ENCODE peak calls at places on chromosomes 13 and 19, in six cellular contexts. X is GM23338, H is colonic mucosa, E is AG10803, U is dorsolateral prefrontal cortex, I is A549. N is an unnamed sample.

GRCh38 chr19:31841755-31842154 is 492.5 kb upstream of the TSHZ3 start:
- DNase-seq in X (no peak), H (no peak), E (no peak), U (no peak), I (no peak), N (no peak)

GRCh38 chr13:75687145-75687763 is 51.1 kb downstream of the LMO7 start:
- DNase-seq in X (peak), H (no peak), E (peak), U (no peak), I (peak), N (peak)

GRCh38 chr13:109569938-109570711 is 216.3 kb downstream of the IRS2 start:
- DNase-seq in X (no peak), H (no peak), E (no peak), U (no peak), I (no peak), N (no peak)

GRCh38 chr19:16893686-16893990 is 4.8 kb downstream of the F2RL3 start:
- DNase-seq in X (no peak), H (no peak), E (no peak), U (no peak), I (no peak), N (no peak)

GRCh38 chr19:13588953-13589833 is 82.9 kb upstream of the CACNA1A start:
- DNase-seq in X (peak), H (peak), E (peak), U (peak), I (peak), N (peak)

GRCh38 chr13:80296638-80297037 is 44.3 kb downstream of the SPRY2 start:
- DNase-seq in X (peak), H (no peak), E (no peak), U (no peak), I (no peak), N (no peak)

GRCh38 chr13:77732287-77732686 is 34.8 kb downstream of the SLAIN1 start:
- DNase-seq in X (no peak), H (no peak), E (no peak), U (no peak), I (no peak), N (no peak)

GRCh38 chr13:77918391-77919261 is at the start of gene EDNRB:
- DNase-seq in X (peak), H (peak), E (peak), U (peak), I (no peak), N (no peak)

GRCh38 chr13:109790951-109791605 is 4.7 kb upstream of the IRS2 start:
- DNase-seq in X (peak), H (peak), E (peak), U (no peak), I (peak), N (peak)

GRCh38 chr19:49165865-49166301 is 8.3 kb downstream of the TRPM4 start:
- DNase-seq in X (peak), H (no peak), E (no peak), U (no peak), I (no peak), N (no peak)
- TF ChIP-seq CTCF in X (peak), H (no peak), E (no peak), U (no peak), I (no peak), N (no peak)

GRCh38 chr19:18853755-18854427 is 22.1 kb downstream of the UPF1 start:
- DNase-seq in X (no peak), H (no peak), E (no peak), U (no peak), I (no peak), N (no peak)
- TF ChIP-seq CTCF in X (peak), H (no peak), E (no peak), U (no peak), I (no peak), N (no peak)

GRCh38 chr13:98345103-98345899 is 168.2 kb upstream of the RNF113B start:
- DNase-seq in X (no peak), H (no peak), E (no peak), U (no peak), I (no peak), N (no peak)
- TF ChIP-seq CTCF in X (peak), H (no peak), E (no peak), U (no peak), I (no peak), N (no peak)

DNA sequence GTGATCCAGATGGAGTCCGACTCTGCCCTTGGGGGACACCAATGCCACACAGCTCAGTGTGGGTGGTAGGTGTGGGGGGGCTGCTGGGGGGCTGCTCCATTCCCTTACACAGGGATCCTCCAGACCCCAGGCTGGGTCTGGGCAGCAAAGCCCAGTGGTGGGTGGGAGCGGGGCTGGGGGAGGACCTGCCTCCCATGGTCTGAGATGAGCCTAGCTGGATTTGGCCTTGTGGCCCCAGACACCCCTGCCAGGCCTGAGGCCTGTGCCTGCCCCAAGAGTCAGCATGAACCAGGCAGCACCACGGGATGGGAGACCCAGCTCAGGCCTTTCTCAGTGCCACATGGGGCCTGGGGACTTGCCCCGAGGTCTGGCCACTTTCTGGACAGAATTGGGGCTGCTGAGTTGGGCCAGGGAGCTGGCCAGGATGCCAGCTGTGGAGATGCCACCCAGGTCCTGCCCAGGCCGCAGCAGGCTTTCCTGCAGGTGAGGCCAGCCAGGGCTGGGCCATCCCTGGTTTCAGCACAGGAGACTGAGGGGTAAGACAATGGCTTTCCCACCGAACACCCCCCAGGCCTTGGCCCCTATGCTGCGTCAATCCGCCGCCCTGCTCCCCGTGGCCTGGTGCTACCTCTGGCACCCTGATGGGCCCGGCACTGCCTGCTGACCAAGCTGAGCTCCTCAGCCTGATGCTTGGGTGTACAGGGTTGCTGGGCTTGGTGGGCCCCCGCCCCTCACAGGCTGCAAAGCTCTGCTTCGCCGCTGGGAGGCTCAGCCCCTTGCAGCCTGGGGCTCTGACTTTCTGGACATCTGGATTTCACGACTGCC is 24.2 kb downstream of the CEBPG start:
- DNase-seq in X (no peak), H (no peak), E (no peak), U (no peak), I (no peak), N (no peak)
- TF ChIP-seq CTCF in X (peak), H (no peak), E (peak), U (no peak), I (no peak), N (no peak)

DNA sequence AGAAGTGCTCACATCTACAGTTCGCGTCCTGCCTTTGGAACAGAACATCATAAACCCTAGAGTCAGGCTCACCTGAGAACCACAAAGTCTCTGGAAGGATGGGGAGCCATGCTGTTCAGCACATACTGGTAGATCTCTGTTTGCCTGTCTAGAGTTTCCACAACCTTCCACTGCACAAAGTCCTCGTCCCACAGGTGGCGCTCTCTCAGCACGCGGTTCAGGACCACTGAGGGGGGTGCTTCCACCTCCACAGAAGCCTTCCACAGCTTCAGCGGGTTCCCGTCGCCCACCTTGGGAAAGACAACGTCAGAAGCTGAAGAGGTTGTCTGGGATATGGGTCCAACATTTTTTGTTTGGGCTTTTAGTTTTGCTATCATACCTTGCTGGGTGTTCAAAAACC is 93.6 kb downstream of the KL start:
- DNase-seq in X (peak), H (no peak), E (no peak), U (no peak), I (peak), N (no peak)
- TF ChIP-seq CTCF in X (peak), H (no peak), E (peak), U (no peak), I (no peak), N (no peak)

GRCh38 chr19:11284535-11284934 is 11.4 kb upstream of the TSPAN16 start:
- DNase-seq in X (no peak), H (no peak), E (no peak), U (no peak), I (no peak), N (no peak)

GRCh38 chr19:11291991-11292390 is 4.0 kb upstream of the TSPAN16 start:
- DNase-seq in X (no peak), H (no peak), E (no peak), U (no peak), I (no peak), N (no peak)

GRCh38 chr19:11291415-11291814 is 4.5 kb upstream of the TSPAN16 start:
- DNase-seq in X (no peak), H (no peak), E (no peak), U (no peak), I (no peak), N (no peak)

GRCh38 chr19:11286312-11286974 is 9.5 kb upstream of the TSPAN16 start:
- DNase-seq in X (no peak), H (no peak), E (peak), U (no peak), I (no peak), N (peak)

GRCh38 chr19:11288349-11288748 is 7.6 kb upstream of the TSPAN16 start:
- DNase-seq in X (peak), H (no peak), E (peak), U (no peak), I (peak), N (peak)
- TF ChIP-seq CTCF in X (peak), H (peak), E (peak), U (no peak), I (no peak), N (peak)

DNA sequence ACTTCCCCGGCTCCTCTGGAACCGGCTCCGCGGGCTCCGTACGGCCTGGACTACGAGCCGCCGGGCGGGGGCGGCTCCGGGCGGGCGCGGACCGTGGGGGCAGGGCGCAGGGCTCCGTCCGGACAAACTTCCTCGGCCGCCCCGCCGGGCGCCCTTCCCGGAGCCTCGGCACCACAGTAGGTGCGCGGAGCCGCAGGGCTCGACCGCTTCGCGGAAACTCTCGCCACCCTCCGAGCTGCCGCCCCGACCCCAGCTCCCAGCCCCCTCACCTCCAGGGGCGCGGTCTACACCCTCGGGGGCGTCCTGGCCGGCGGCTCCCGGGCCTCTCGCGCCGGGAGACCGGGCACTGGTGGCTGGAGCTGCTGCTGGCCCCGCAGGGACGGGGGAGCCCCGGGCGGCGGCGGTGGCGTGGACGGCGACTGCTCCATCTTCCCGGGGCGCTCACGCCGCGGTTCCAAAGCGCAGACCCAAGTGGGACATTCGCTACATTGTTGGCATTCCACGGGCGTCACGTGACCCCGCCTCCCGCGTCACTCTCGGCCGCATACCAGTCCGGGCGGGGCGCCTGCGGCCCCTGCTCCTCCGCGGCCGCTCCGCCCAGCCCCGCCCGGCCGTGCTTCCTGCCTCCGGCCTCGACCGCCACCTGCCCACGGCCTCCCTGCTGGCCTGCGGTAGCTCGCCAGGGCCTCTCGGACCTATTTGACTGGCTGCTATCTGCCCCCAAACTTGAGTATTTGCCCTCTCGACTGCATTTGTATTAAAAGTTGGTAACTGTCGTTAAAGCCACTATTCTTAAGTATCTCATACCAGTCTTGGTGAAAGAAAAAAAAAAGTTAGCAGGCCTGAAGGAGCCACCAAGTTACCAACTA is at the start of gene LATS2:
- DNase-seq in X (peak), H (peak), E (peak), U (peak), I (peak), N (peak)
- TF ChIP-seq CTCF in X (peak), H (peak), E (no peak), U (no peak), I (no peak), N (no peak)

DNA sequence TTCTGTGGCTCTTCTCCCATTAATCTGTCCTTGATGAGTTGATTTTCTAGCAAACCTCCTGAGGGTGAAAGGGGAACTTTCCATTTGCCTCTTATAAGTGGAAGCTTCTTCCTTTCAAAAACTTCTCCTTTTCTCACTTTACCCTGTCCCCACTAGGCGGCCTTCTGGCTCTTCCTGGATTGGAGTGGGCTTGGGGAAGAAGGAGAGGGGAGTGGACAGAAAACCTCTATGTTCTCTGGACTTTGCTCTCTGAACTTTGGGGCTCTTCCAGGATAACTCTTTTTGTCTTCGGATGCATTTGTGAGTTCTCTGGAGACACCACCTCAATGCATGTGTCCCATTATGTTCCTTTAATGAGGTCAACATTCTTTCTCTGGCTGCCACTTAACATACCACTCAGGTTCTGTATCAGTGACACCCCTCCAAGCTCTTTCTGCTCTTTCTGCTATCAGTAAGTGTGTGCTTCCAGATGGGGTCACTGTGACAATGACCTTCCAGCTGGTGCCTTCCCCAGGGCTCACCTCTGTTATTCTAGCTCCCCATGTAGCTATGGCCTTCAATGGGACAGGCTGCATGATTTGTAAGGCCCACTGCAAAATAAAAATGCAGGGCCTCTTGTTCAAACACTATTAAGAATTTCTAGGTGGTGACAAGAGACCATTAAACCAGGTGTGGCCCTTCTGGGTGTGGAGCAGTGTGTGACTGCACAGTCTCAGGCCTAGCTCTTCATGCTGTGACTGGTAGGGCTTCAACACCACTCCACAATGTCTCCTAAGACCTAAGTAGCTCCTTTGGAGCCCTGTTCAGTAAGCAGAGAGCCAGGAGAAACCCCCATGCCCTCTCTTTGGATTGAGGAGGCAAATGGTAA is 389.2 kb downstream of the EFNB2 start:
- DNase-seq in X (no peak), H (peak), E (no peak), U (no peak), I (no peak), N (no peak)
- TF ChIP-seq CTCF in X (peak), H (peak), E (no peak), U (no peak), I (no peak), N (no peak)